ENCODE peak calls at places on chromosomes 1 and 21, in seven cellular contexts. G is IMR-90, P is Peyer's patch, A is tibial nerve, L is testis, C is lower lobe of right lung, J is A673. I is an unnamed sample. For H3K27me3, the result is how much of the 10 kb centered on the place peaks cover.

GRCh38 chr21:31503467-31503866 is 156.0 kb upstream of the SOD1 start:
- DNase-seq in A (no peak), J (no peak), L (no peak), P (no peak), C (no peak), G (no peak), I (no peak)

GRCh38 chr1:15696956-15697521 is 12.9 kb downstream of the PLEKHM2 start:
- DNase-seq in J (no peak), A (no peak), G (no peak), L (no peak), C (peak), P (peak), I (peak)

GRCh38 chr1:204171751-204172178 is 5.6 kb upstream of the REN start:
- DNase-seq in P (no peak), A (no peak), G (peak), C (no peak), L (no peak), J (no peak), I (no peak)

GRCh38 chr1:7785108-7785507 is 1.0 kb downstream of the PER3 start:
- DNase-seq in P (no peak), G (no peak), L (no peak), A (no peak), J (no peak), C (no peak), I (no peak)

GRCh38 chr21:42580793-42581201 is 67.1 kb downstream of the SLC37A1 start:
- DNase-seq in P (no peak), J (no peak), C (no peak), A (no peak), G (no peak), L (no peak), I (no peak)

GRCh38 chr1:36161656-36162531 is 5.9 kb downstream of the MAP7D1 start:
- DNase-seq in G (no peak), A (no peak), P (peak), L (no peak), J (no peak), C (peak), I (peak)

GRCh38 chr1:245790441-245790840 is 635.7 kb downstream of the KIF26B start:
- DNase-seq in C (no peak), L (no peak), J (no peak), A (no peak), P (no peak), G (peak), I (no peak)

GRCh38 chr21:34698270-34699015 is 29.6 kb downstream of the CLIC6 start:
- DNase-seq in G (no peak), C (no peak), P (no peak), A (no peak), L (no peak), J (no peak), I (no peak)

GRCh38 chr1:39238476-39238875 is 34.0 kb downstream of the MACF1 start:
- DNase-seq in A (no peak), L (no peak), G (peak), P (no peak), C (no peak), J (peak), I (no peak)

GRCh38 chr1:109628540-109629321 is 9.1 kb downstream of the AMPD2 start:
- DNase-seq in L (no peak), C (no peak), P (no peak), J (no peak), A (no peak), G (peak), I (no peak)

GRCh38 chr1:239719642-239720258 is 333.4 kb downstream of the CHRM3 start:
- DNase-seq in J (no peak), L (no peak), A (no peak), P (peak), G (no peak), C (no peak), I (peak)

GRCh38 chr1:55673416-55673815 is 458.3 kb upstream of the USP24 start:
- DNase-seq in A (no peak), P (no peak), L (no peak), C (no peak), G (no peak), J (no peak), I (no peak)

GRCh38 chr1:90711696-90712095 is 5.4 kb downstream of the BARHL2 start:
- DNase-seq in G (no peak), A (no peak), C (no peak), P (no peak), L (no peak), J (peak), I (no peak)

GRCh38 chr1:15324867-15325335 is 77.9 kb downstream of the FHAD1 start:
- DNase-seq in J (no peak), G (no peak), L (no peak), A (no peak), C (no peak), P (no peak), I (no peak)

GRCh38 chr1:244049969-244050834 is 881 bp upstream of the ZBTB18 start:
- DNase-seq in L (peak), G (no peak), C (peak), P (peak), J (peak), A (no peak), I (no peak)

GRCh38 chr1:192445849-192446489 is 129.2 kb downstream of the RGS21 start:
- DNase-seq in A (peak), L (peak), P (peak), C (no peak), J (peak), G (peak), I (peak)

DNA sequence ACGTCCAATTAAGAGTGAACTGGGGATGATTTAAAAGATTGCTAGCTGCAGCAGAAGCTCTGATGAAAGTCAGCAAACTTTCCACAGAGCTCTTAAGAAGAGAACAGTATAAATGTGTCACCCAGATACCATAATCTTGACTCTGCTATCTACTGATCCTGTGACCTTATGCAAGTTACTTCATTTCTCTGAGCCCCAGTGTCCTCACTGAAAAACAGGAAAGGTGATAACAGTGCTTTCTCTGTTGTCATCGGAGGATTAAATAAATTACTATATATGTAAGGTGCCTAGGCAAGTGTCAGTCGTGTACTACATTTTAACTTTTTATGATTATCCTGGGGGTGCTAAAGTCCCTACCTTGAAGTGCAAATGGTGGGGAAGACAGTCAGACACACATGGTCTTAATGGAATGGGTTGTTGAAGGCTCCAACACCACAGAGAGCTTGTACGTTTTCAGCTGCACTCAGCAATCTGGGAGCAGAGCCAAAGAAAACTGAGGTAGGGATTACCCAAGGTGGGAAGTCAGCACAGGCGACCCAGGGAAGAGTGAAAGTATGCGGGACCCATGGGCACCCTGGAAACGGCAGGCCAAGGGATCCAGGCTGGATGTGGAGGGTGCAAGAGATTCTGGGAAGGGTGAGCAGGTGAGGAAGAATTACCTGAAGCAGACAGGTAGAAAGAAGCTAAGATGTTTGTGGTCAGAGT is 82.8 kb downstream of the DTL start:
- DNase-seq in G (peak), A (no peak), C (no peak), J (no peak), L (no peak), P (no peak), I (no peak)
- H3K27ac ChIP-seq in G (no peak), A (no peak), C (no peak), J (no peak), L (no peak), P (no peak), I (no peak)

GRCh38 chr1:159830737-159831136 is 4.1 kb downstream of the SLAMF8 start:
- DNase-seq in C (no peak), P (no peak), L (no peak), G (no peak), A (no peak), J (no peak), I (no peak)
- H3K27me3 ChIP-seq in C (under half), P (under half), L (under half), G (under half), A (under half), J (under half), I (under half)

DNA sequence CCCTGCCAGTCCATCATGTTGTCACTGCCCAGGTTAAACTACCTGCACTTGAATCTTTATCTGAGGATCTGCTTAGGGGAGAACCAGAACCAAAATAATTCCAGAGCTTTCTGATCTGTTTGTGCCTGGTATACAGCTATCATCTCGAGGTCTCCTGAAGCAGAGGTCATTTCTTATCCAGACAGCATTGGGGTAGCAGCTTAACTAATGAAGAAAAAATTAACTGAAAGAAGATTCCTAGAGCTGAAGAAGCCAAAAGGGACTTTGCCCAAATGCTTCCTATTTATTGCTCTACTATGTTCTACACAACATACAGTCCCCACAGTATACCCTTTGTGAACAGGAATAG is 2.7 kb downstream of the NTPCR start:
- DNase-seq in G (no peak), P (no peak), A (no peak), C (no peak), L (no peak), J (no peak), I (no peak)
- TF ChIP-seq CTCF in G (no peak), P (no peak), A (no peak), C (no peak), L (peak), J (peak), I (no peak)

DNA sequence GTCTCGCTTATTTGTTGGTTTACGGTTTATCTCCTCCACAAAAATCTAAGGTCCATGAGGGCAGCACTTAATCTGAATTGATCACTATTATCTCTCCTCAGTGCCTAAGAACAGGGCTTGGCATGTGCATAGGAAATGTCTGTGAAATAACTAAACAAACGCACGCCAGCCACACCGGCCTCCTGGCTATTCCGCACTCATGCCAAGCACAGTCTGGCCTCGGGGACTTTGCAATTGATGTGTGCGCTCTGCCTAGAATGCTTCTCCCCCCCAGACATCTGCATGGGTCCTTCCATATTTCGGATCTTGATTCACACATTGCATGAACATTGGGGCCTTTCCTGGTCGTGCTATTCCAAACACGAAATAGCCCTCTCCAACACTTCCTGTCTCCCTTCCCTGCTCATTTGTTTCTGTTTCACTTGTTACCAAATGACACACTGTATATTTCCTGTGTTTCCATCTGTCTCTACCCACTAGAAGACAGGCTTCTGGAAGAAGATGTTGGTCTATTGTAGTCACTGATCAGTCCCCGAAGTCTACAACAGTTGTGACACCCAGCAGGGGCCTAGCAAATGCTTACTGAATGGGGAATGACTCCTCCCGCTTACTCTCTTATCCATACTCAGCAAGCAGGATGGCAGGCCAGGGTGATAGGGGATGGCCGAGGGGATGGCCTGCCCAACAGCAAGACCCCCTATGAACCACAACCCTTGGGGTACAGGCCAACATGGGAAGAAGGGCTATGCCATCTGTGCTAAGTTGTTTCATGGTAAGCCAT is 93.9 kb downstream of the GLIS1 start:
- DNase-seq in C (no peak), A (no peak), J (no peak), P (no peak), L (no peak), G (peak), I (no peak)
- H3K27ac ChIP-seq in C (no peak), A (no peak), J (no peak), P (no peak), L (no peak), G (no peak), I (no peak)

GRCh38 chr1:11518016-11518670 is 39.2 kb downstream of the DISP3 start:
- DNase-seq in A (no peak), C (no peak), J (no peak), G (no peak), L (no peak), P (no peak), I (no peak)
- H3K27me3 ChIP-seq in A (under half), C (under half), J (under half), G (under half), L (under half), P (under half), I (under half)